ENCODE peak calls at places on chromosomes 16 and 17, in nine cellular contexts. Z is NCI-H2029, F is spleen, U is uterus, H is NCI-H460, Q is GM20000, P is NCI-H345, N is tibial artery, R is COR-L47. K is an unnamed sample.

GRCh38 chr16:1058216-1058615 is 14.3 kb upstream of the SSTR5 start:
- DNase-seq in Q (no peak), H (no peak), F (no peak), R (no peak), U (no peak), P (no peak), N (no peak), Z (no peak), K (no peak)

GRCh38 chr17:47735536-47736011 is 2.5 kb downstream of the TBX21 start:
- DNase-seq in P (no peak), R (no peak), Z (no peak), H (no peak), Q (peak), F (peak), N (no peak), U (no peak), K (no peak)

GRCh38 chr16:26330654-26331053 is 638.9 kb downstream of the HS3ST4 start:
- DNase-seq in R (no peak), U (no peak), H (no peak), Q (no peak), F (no peak), N (no peak), P (no peak), Z (no peak), K (no peak)

GRCh38 chr17:29177871-29178749 is 2.1 kb downstream of the MYO18A start:
- DNase-seq in Q (no peak), N (no peak), H (no peak), R (no peak), U (peak), P (no peak), Z (peak), F (no peak), K (peak)

GRCh38 chr17:77287432-77288068 is 146.8 kb downstream of the SEC14L1 start:
- DNase-seq in Z (peak), H (peak), F (no peak), Q (no peak), R (peak), U (no peak), P (no peak), N (no peak), K (peak)

GRCh38 chr16:15950167-15950854 is 895 bp downstream of the ABCC1 start:
- DNase-seq in H (no peak), U (peak), Q (peak), Z (no peak), N (peak), P (no peak), F (no peak), R (peak), K (peak)

GRCh38 chr17:83133302-83134121 is 54.1 kb downstream of the METRNL start:
- DNase-seq in N (no peak), F (peak), Q (no peak), H (no peak), P (no peak), R (no peak), Z (no peak), U (no peak), K (no peak)

GRCh38 chr16:23670137-23670776 is 8.4 kb upstream of the PLK1 start:
- DNase-seq in R (no peak), F (no peak), N (no peak), Q (peak), U (no peak), Z (no peak), P (no peak), H (no peak), K (peak)

GRCh38 chr17:76736349-76737081 is 616 bp downstream of the SRSF2 start:
- DNase-seq in F (peak), R (peak), Z (peak), U (peak), P (peak), H (peak), N (peak), Q (peak), K (peak)

GRCh38 chr17:68509151-68510057 is 2.8 kb upstream of the PRKAR1A start:
- DNase-seq in Z (peak), N (peak), H (no peak), Q (peak), F (peak), P (peak), R (no peak), U (no peak), K (no peak)

GRCh38 chr16:48503779-48504178 is 106.2 kb downstream of the N4BP1 start:
- DNase-seq in P (no peak), F (peak), Q (no peak), N (peak), Z (no peak), R (peak), U (peak), H (no peak), K (no peak)

GRCh38 chr16:68936729-68937631 is 93.6 kb downstream of the TANGO6 start:
- DNase-seq in U (no peak), H (no peak), Q (no peak), P (peak), Z (no peak), R (no peak), N (no peak), F (no peak), K (peak)

GRCh38 chr16:569445-570254 is at the start of gene PIGQ:
- DNase-seq in Q (peak), P (peak), Z (no peak), U (peak), N (peak), R (peak), H (peak), F (peak), K (peak)

GRCh38 chr16:48384305-48384981 is 770 bp downstream of the SIAH1 start:
- DNase-seq in U (peak), N (peak), F (peak), Z (no peak), H (no peak), R (peak), Q (peak), P (peak), K (peak)

K was measured in mammary epithelial cell.